ENCODE peak calls at places on chromosome 1, in five cellular contexts. One of them, this sample, is unnamed.
A peak's percentile ranks its signal among the peaks of the same experiment; 100 is the strongest.

GRCh38 chr1:210292276-210292851 is 36.3 kb upstream of the HHAT start:
- DNase-seq in cardiac fibroblast: peak; percentile 8
- DNase-seq in mucosa of gallbladder: peak; percentile 45
- DNase-seq in stimulated activated CD8-positive, alpha-beta memory T cell treated with anti-CD3 and anti-CD28 coated beads, Interleukin-4, amount 100 ng/mL, for 24 hours: peak; percentile 13
- DNase-seq in RPMI8226: peak; percentile 25
- DNase-seq in this sample: peak; percentile 29

GRCh38 chr1:203038217-203038741 is 12.0 kb downstream of the PPFIA4 start:
- DNase-seq in cardiac fibroblast: peak; percentile 82
- DNase-seq in mucosa of gallbladder: peak; percentile 45
- DNase-seq in stimulated activated CD8-positive, alpha-beta memory T cell treated with anti-CD3 and anti-CD28 coated beads, Interleukin-4, amount 100 ng/mL, for 24 hours: no peak
- DNase-seq in RPMI8226: peak; percentile 91
- DNase-seq in this sample: peak; percentile 69

GRCh38 chr1:222243902-222244301 is 304.0 kb downstream of the HHIPL2 start:
- DNase-seq in cardiac fibroblast: no peak
- DNase-seq in mucosa of gallbladder: no peak
- DNase-seq in stimulated activated CD8-positive, alpha-beta memory T cell treated with anti-CD3 and anti-CD28 coated beads, Interleukin-4, amount 100 ng/mL, for 24 hours: no peak
- DNase-seq in RPMI8226: no peak
- DNase-seq in this sample: no peak

GRCh38 chr1:170881268-170882265 is 53.8 kb upstream of the MROH9 start:
- DNase-seq in cardiac fibroblast: peak; percentile 75
- DNase-seq in mucosa of gallbladder: no peak
- DNase-seq in stimulated activated CD8-positive, alpha-beta memory T cell treated with anti-CD3 and anti-CD28 coated beads, Interleukin-4, amount 100 ng/mL, for 24 hours: no peak
- DNase-seq in RPMI8226: peak; percentile 20
- DNase-seq in this sample: peak; percentile 87

GRCh38 chr1:41918450-41919043 is at the start of gene HIVEP3:
- DNase-seq in cardiac fibroblast: peak; percentile 38
- DNase-seq in mucosa of gallbladder: no peak
- DNase-seq in stimulated activated CD8-positive, alpha-beta memory T cell treated with anti-CD3 and anti-CD28 coated beads, Interleukin-4, amount 100 ng/mL, for 24 hours: no peak
- DNase-seq in RPMI8226: no peak
- DNase-seq in this sample: no peak

GRCh38 chr1:83641206-83641658 is 357.7 kb downstream of the TTLL7 start:
- DNase-seq in cardiac fibroblast: peak; percentile 44
- DNase-seq in mucosa of gallbladder: no peak
- DNase-seq in stimulated activated CD8-positive, alpha-beta memory T cell treated with anti-CD3 and anti-CD28 coated beads, Interleukin-4, amount 100 ng/mL, for 24 hours: no peak
- DNase-seq in RPMI8226: no peak
- DNase-seq in this sample: peak; percentile 51

GRCh38 chr1:227748496-227749182 is 13.4 kb downstream of the SNAP47 start:
- DNase-seq in cardiac fibroblast: peak; percentile 48
- DNase-seq in mucosa of gallbladder: peak; percentile 72
- DNase-seq in stimulated activated CD8-positive, alpha-beta memory T cell treated with anti-CD3 and anti-CD28 coated beads, Interleukin-4, amount 100 ng/mL, for 24 hours: no peak
- DNase-seq in RPMI8226: no peak
- DNase-seq in this sample: no peak

GRCh38 chr1:165856606-165857005 is 29.2 kb downstream of the UCK2 start:
- DNase-seq in cardiac fibroblast: no peak
- DNase-seq in mucosa of gallbladder: no peak
- DNase-seq in stimulated activated CD8-positive, alpha-beta memory T cell treated with anti-CD3 and anti-CD28 coated beads, Interleukin-4, amount 100 ng/mL, for 24 hours: no peak
- DNase-seq in RPMI8226: no peak
- DNase-seq in this sample: no peak